ENCODE peak calls at places on chromosomes 4 and X, in four cellular contexts. T is GM23338, D is uterus, Z is psoas muscle. V is an unnamed sample. For H3K4me1 and H3K27me3, the result is how much of the 10 kb centered on the place peaks cover.

GRCh38 chr4:132332932-132333722 is 816.0 kb upstream of the PCDH10 start:
- DNase-seq in Z (no peak), T (peak), D (no peak), V (no peak)

GRCh38 chr4:112029642-112030235 is 115.5 kb upstream of the FAM241A start:
- DNase-seq in Z (no peak), D (no peak), T (no peak), V (no peak)

GRCh38 chr4:119537586-119537985 is 91.0 kb downstream of the PDE5A start:
- DNase-seq in Z (no peak), D (no peak), T (no peak), V (no peak)

GRCh38 chr4:26242451-26242850 is 78.4 kb upstream of the RBPJ start:
- DNase-seq in Z (no peak), T (no peak), D (no peak), V (no peak)

GRCh38 chrX:13153796-13154195 is 109.4 kb upstream of the FAM9C start:
- DNase-seq in T (no peak), Z (peak), D (no peak), V (no peak)

GRCh38 chr4:24321637-24322036 is 262.7 kb downstream of the DHX15 start:
- DNase-seq in Z (no peak), T (peak), D (no peak), V (no peak)

GRCh38 chr4:69855822-69856221 is 4.1 kb downstream of the SULT1E1 start:
- DNase-seq in Z (no peak), T (no peak), D (no peak), V (no peak)

GRCh38 chr4:157128395-157128794 is 52.4 kb downstream of the GLRB start:
- DNase-seq in Z (no peak), D (no peak), T (peak), V (no peak)

GRCh38 chr4:95304898-95305297 is 243.9 kb downstream of the UNC5C start:
- DNase-seq in T (peak), D (no peak), Z (no peak), V (no peak)

GRCh38 chr4:113452868-113453620 is 308.5 kb downstream of the CAMK2D start:
- DNase-seq in T (peak), Z (no peak), D (peak), V (no peak)

GRCh38 chr4:138305055-138305454 is 62.9 kb upstream of the SLC7A11 start:
- DNase-seq in Z (no peak), T (no peak), D (no peak), V (no peak)

GRCh38 chrX:54452920-54453319 is 12.7 kb downstream of the TSR2 start:
- DNase-seq in D (no peak), Z (no peak), T (peak), V (no peak)

GRCh38 chr4:66769436-66769835 is 775.9 kb downstream of the CENPC start:
- DNase-seq in Z (no peak), D (no peak), T (no peak), V (no peak)

DNA sequence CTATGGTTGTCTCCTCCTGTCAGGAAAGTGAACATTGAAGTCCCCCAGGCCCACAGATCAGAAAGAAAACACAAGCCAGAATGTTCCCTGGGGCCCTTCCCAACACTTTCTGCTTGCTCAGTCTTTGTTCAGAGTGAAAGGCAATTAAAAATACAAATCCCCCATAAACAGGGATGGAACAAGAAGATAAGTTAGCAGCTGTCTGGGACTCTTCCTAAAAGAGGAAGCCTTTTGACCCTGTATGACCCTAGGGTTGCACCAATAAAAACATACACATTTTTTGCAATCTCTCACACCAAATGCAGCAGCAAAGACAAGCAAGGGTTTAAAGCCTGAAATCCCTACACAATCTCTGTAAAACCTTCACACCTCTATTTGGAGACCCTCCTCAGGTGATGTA is 22.6 kb downstream of the IRF2 start:
- DNase-seq in Z (no peak), T (no peak), D (no peak), V (no peak)
- H3K4me1 ChIP-seq in Z (half or more), T (half or more), D (under half), V (half or more)

GRCh38 chr4:3853388-3854035 is 87.3 kb downstream of the ADRA2C start:
- DNase-seq in Z (no peak), D (no peak), T (no peak), V (no peak)
- H3K27me3 ChIP-seq in Z (half or more), D (under half), T (under half), V (under half)

GRCh38 chr4:61201562-61202099 is 1.5 kb downstream of the ADGRL3 start:
- DNase-seq in Z (no peak), T (peak), D (no peak), V (no peak)

GRCh38 chr4:61202638-61203495 is 2.7 kb downstream of the ADGRL3 start:
- DNase-seq in D (no peak), Z (no peak), T (peak), V (no peak)

GRCh38 chr4:61200195-61200990 is at the start of gene ADGRL3:
- DNase-seq in T (peak), D (no peak), Z (no peak), V (no peak)

GRCh38 chr4:61200991-61201526 is 933 bp downstream of the ADGRL3 start:
- DNase-seq in D (no peak), T (peak), Z (no peak), V (no peak)

DNA sequence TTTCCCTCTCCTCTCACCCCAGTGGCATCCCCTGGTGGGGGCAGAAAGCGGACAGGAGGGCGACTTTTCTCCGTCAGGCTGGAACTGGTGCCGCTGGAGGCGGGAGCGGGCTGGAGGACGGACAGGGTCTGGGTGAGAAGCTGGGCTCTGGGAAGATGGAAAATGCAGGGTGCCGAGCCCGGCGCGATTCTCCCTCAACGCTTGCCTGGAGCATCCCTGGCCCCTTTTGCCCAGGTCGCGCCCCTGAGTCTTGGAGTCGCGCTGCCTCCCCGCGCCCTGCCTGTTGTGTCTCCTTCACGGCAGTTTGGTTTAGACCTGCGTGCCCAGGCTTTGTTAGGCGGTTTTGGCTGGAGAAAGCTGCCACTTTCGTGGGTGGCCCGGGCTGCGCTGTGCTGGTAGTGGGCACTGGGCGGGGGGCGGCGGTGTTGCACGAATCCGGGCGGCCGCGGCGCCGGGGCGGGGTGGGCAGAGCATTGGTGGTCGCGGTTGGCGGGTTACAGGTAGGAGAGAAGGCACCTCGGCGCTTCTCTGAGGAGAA is 2.0 kb downstream of the ADGRL3 start:
- DNase-seq in D (no peak), T (peak), Z (no peak), V (no peak)
- H3K4me3 ChIP-seq in D (peak), T (peak), Z (peak), V (peak)

GRCh38 chr4:123406862-123407261 is 10.3 kb downstream of the SPRY1 start:
- DNase-seq in T (no peak), D (no peak), Z (no peak), V (no peak)
- H3K4me1 ChIP-seq in T (under half), D (under half), Z (half or more), V (under half)

GRCh38 chrX:24954732-24955131 is 61.0 kb downstream of the ARX start:
- DNase-seq in Z (no peak), T (no peak), D (no peak), V (no peak)

GRCh38 chrX:24955372-24955771 is 60.4 kb downstream of the ARX start:
- DNase-seq in T (no peak), Z (no peak), D (no peak), V (no peak)

GRCh38 chrX:24961809-24962208 is 54.0 kb downstream of the ARX start:
- DNase-seq in D (no peak), T (no peak), Z (no peak), V (no peak)

DNA sequence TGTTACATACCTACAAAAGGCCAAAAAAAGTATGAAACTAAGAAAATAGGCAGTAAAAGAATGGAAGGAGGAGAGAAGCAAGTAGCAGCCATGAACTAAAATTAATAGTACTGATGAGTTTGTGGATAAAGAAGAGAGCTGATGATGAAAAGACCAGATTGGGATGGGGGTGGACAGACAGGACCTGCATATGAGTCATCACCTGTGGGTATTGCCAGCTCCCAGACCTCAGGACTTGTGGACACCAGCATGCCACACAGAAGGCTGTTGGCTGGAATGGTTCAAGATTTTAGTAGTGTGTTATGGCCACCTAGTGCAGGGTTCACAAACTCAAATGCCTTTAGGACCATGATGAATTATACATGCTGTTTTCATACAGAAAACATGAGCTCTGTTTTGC is 58.9 kb downstream of the ARX start:
- DNase-seq in T (no peak), Z (no peak), D (no peak), V (no peak)
- H3K27me3 ChIP-seq in T (under half), Z (under half), D (under half), V (under half)

DNA sequence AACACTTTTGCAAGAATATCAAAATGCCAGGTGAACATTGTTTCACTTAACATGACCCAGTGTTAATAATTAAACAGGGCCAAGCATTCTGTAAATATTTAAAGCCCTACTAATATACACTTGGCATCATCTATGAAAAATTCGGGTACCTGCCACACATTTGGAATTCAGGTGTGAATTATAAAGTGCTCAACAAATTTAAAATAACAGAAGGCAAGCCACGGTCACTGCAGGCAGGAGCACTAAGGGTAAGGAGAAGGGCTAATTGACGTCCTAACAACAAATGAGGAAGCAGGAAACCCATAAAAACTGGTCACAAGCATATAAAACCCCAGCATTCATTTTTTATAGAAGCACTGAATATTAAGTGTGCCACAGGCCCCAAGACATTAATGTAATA is 43.8 kb upstream of the CPEB2 start:
- DNase-seq in Z (no peak), D (no peak), T (no peak), V (no peak)
- H3K4me3 ChIP-seq in Z (no peak), D (no peak), T (no peak), V (no peak)

V was measured in right atrium auricular region.